ENCODE peak calls at places on chromosomes 3 and 15, in nine cellular contexts. D, R, N, U, E, G, M, I and J are unnamed samples.

GRCh38 chr3:137765310-137766033 is 1.4 kb downstream of the SOX14 start:
- DNase-seq in D (no peak), R (no peak), N (no peak), U (no peak), E (no peak), G (no peak), M (no peak), I (no peak), J (no peak)

GRCh38 chr3:168336276-168336675 is 240.6 kb upstream of the GOLIM4 start:
- DNase-seq in D (no peak), R (no peak), N (no peak), U (no peak), E (no peak), G (no peak), M (no peak), I (no peak), J (no peak)

GRCh38 chr3:48077835-48078234 is 61.6 kb upstream of the MAP4 start:
- DNase-seq in D (no peak), R (no peak), N (no peak), U (no peak), E (no peak), G (no peak), M (no peak), I (no peak), J (no peak)

GRCh38 chr15:60781211-60781713 is 302.3 kb upstream of the ICE2 start:
- DNase-seq in D (no peak), R (no peak), N (no peak), U (no peak), E (no peak), G (no peak), M (no peak), I (no peak), J (peak)

GRCh38 chr3:56819016-56819809 is 17.5 kb upstream of the ARHGEF3 start:
- DNase-seq in D (no peak), R (no peak), N (no peak), U (no peak), E (no peak), G (no peak), M (no peak), I (no peak), J (no peak)

GRCh38 chr3:55481067-55481917 is 5.8 kb downstream of the WNT5A start:
- DNase-seq in D (no peak), R (no peak), N (no peak), U (no peak), E (peak), G (no peak), M (no peak), I (no peak), J (no peak)

GRCh38 chr3:77149382-77149781 is 109.5 kb downstream of the ROBO2 start:
- DNase-seq in D (no peak), R (no peak), N (no peak), U (no peak), E (no peak), G (no peak), M (no peak), I (no peak), J (no peak)

GRCh38 chr3:128585974-128586373 is 64.6 kb downstream of the RPN1 start:
- DNase-seq in D (no peak), R (no peak), N (no peak), U (no peak), E (no peak), G (no peak), M (no peak), I (no peak), J (no peak)

GRCh38 chr15:51861557-51862350 is 32.3 kb downstream of the TMOD3 start:
- DNase-seq in D (no peak), R (no peak), N (peak), U (peak), E (no peak), G (no peak), M (no peak), I (peak), J (no peak)

GRCh38 chr3:192920406-192920805 is 2.8 kb upstream of the MB21D2 start:
- DNase-seq in D (no peak), R (no peak), N (no peak), U (no peak), E (no peak), G (no peak), M (no peak), I (no peak), J (no peak)

GRCh38 chr3:36697397-36698001 is 66.9 kb downstream of the DCLK3 start:
- DNase-seq in D (no peak), R (no peak), N (no peak), U (no peak), E (no peak), G (no peak), M (no peak), I (no peak), J (no peak)

GRCh38 chr3:51950899-51951298 is 4.3 kb upstream of the GPR62 start:
- DNase-seq in D (no peak), R (no peak), N (no peak), U (no peak), E (no peak), G (no peak), M (no peak), I (no peak), J (no peak)

GRCh38 chr15:57307527-57308193 is 68.6 kb upstream of the CGNL1 start:
- DNase-seq in D (no peak), R (no peak), N (no peak), U (no peak), E (no peak), G (no peak), M (no peak), I (no peak), J (no peak)

GRCh38 chr3:127954642-127955041 is 39.6 kb downstream of the KBTBD12 start:
- DNase-seq in D (peak), R (no peak), N (no peak), U (no peak), E (no peak), G (no peak), M (no peak), I (no peak), J (no peak)

GRCh38 chr15:80562033-80562432 is 133.1 kb upstream of the ABHD17C start:
- DNase-seq in D (no peak), R (no peak), N (no peak), U (no peak), E (no peak), G (no peak), M (no peak), I (no peak), J (no peak)

GRCh38 chr3:53044371-53045106 is 1.3 kb downstream of the SFMBT1 start:
- DNase-seq in D (peak), R (no peak), N (peak), U (peak), E (peak), G (peak), M (peak), I (peak), J (peak)

GRCh38 chr3:156533205-156533604 is 21.7 kb downstream of the SSR3 start:
- DNase-seq in D (no peak), R (no peak), N (no peak), U (no peak), E (no peak), G (no peak), M (no peak), I (no peak), J (no peak)

GRCh38 chr3:123129052-123129451 is 62.2 kb downstream of the PDIA5 start:
- DNase-seq in D (no peak), R (no peak), N (no peak), U (no peak), E (no peak), G (no peak), M (no peak), I (no peak), J (no peak)

GRCh38 chr15:35547775-35548364 is 1.9 kb upstream of the DPH6 start:
- DNase-seq in D (no peak), R (no peak), N (no peak), U (no peak), E (no peak), G (no peak), M (no peak), I (no peak), J (no peak)

GRCh38 chr15:94246016-94246415 is 14.7 kb downstream of the MCTP2 start:
- DNase-seq in D (no peak), R (no peak), N (no peak), U (no peak), E (no peak), G (peak), M (no peak), I (no peak), J (no peak)

GRCh38 chr15:67745059-67745993 is 80.0 kb upstream of the SKOR1 start:
- DNase-seq in D (no peak), R (no peak), N (no peak), U (no peak), E (no peak), G (no peak), M (no peak), I (no peak), J (no peak)

GRCh38 chr3:34780294-34780693 is 859.0 kb upstream of the ARPP21 start:
- DNase-seq in D (no peak), R (no peak), N (no peak), U (no peak), E (no peak), G (no peak), M (no peak), I (no peak), J (no peak)

GRCh38 chr3:116994473-116994872 is 284.9 kb downstream of the TUSC7 start:
- DNase-seq in D (no peak), R (no peak), N (no peak), U (no peak), E (no peak), G (no peak), M (no peak), I (no peak), J (no peak)

GRCh38 chr15:68345481-68345880 is 67.9 kb downstream of the FEM1B start:
- DNase-seq in D (no peak), R (no peak), N (no peak), U (no peak), E (no peak), G (no peak), M (no peak), I (no peak), J (no peak)

GRCh38 chr15:83275412-83275811 is 9.1 kb downstream of the BNC1 start:
- DNase-seq in D (no peak), R (no peak), N (no peak), U (no peak), E (no peak), G (no peak), M (no peak), I (no peak), J (no peak)

GRCh38 chr15:66164788-66165187 is 88.8 kb downstream of the MEGF11 start:
- DNase-seq in D (no peak), R (no peak), N (no peak), U (no peak), E (no peak), G (no peak), M (no peak), I (no peak), J (no peak)

GRCh38 chr3:8723612-8724011 is 10.0 kb upstream of the CAV3 start:
- DNase-seq in D (no peak), R (no peak), N (no peak), U (no peak), E (no peak), G (no peak), M (no peak), I (no peak), J (no peak)

GRCh38 chr15:83206387-83206970 is 1.1 kb downstream of the HDGFL3 start:
- DNase-seq in D (no peak), R (no peak), N (no peak), U (no peak), E (no peak), G (no peak), M (no peak), I (no peak), J (no peak)

GRCh38 chr3:186172353-186172752 is 63.5 kb upstream of the ETV5 start:
- DNase-seq in D (no peak), R (no peak), N (no peak), U (no peak), E (no peak), G (no peak), M (no peak), I (no peak), J (no peak)

GRCh38 chr15:68314563-68314962 is 37.0 kb downstream of the FEM1B start:
- DNase-seq in D (peak), R (no peak), N (no peak), U (no peak), E (peak), G (no peak), M (no peak), I (no peak), J (no peak)

GRCh38 chr3:124174463-124174862 is 182.5 kb upstream of the ROPN1 start:
- DNase-seq in D (no peak), R (no peak), N (no peak), U (no peak), E (peak), G (no peak), M (no peak), I (no peak), J (no peak)

GRCh38 chr3:145882416-145882815 is 278.6 kb downstream of the PLOD2 start:
- DNase-seq in D (no peak), R (no peak), N (no peak), U (no peak), E (no peak), G (no peak), M (no peak), I (no peak), J (no peak)